ENCODE peak calls at places on chromosomes 2 and 18, in four cellular contexts. Q, G, J and I are unnamed samples.

GRCh38 chr18:5440297-5440696 is 103.5 kb downstream of the EPB41L3 start:
- DNase-seq in G (no peak), J (no peak), Q (no peak), I (no peak)

GRCh38 chr2:203934711-203935438 is 1.7 kb upstream of the ICOS start:
- DNase-seq in G (no peak), Q (no peak), J (no peak), I (no peak)

GRCh38 chr2:170113168-170113567 is 64.8 kb upstream of the MYO3B start:
- DNase-seq in G (no peak), J (no peak), Q (no peak), I (no peak)

GRCh38 chr2:216994231-216994997 is 134.6 kb upstream of the TNP1 start:
- DNase-seq in Q (no peak), G (no peak), J (no peak), I (no peak)

GRCh38 chr2:120825370-120826259 is 89.9 kb downstream of the GLI2 start:
- DNase-seq in J (no peak), G (peak), Q (no peak), I (no peak)

GRCh38 chr18:79382681-79383387 is 12.9 kb upstream of the NFATC1 start:
- DNase-seq in G (peak), Q (no peak), J (no peak), I (no peak)

GRCh38 chr2:108268001-108268400 is 20.7 kb upstream of the SULT1C2 start:
- DNase-seq in Q (no peak), J (no peak), G (no peak), I (no peak)

GRCh38 chr2:42335514-42336104 is 25.4 kb downstream of the COX7A2L start:
- DNase-seq in G (no peak), Q (no peak), J (no peak), I (no peak)

GRCh38 chr2:96618599-96619283 is 19.4 kb downstream of the KANSL3 start:
- DNase-seq in G (no peak), J (no peak), Q (no peak), I (no peak)

DNA sequence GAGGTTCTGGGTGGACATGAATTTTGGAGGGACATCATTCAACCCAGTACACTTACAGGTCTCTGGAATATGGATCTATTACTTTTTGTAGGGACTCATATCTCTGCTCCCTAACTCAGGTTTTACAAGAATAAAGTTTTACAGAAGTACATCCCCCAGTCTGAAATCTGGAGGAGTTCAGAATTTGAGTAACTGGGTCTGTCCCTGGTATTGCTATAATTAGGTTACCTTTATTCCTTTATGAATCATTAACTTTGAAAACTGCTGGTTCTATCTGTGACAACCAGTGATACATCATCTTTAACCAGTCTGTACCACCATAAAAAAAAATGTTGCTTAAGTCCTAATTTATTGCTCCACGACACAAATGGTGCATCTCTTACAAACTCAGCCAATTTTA is 59.9 kb downstream of the INSIG2 start:
- DNase-seq in Q (no peak), J (no peak), G (no peak), I (no peak)
- TF ChIP-seq TEAD4 in Q (no peak), J (no peak), G (no peak), I (no peak)

DNA sequence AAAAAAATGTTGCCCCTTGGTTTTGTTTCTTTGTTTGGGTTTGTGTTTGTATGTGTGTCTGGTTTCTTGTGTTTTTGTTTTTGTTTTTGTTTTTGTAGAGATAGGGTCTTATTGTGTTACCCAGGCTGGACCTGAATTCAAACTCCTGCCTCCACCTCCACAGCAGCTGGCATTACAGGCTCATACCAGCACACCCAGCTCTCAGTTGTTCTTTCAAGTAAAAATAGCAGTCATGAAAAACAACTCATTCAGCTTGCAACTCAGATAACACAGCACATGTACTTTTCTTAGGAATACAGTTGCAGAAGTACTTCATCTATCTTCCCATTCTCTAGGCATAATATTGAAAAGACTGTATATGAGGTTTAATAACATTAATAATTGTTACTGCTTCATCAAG is 37.0 kb downstream of the ZC3H8 start:
- DNase-seq in G (no peak), J (no peak), Q (no peak), I (no peak)
- TF ChIP-seq TEAD4 in G (no peak), J (no peak), Q (no peak), I (no peak)

GRCh38 chr2:240524963-240525718 is 32.6 kb downstream of the ANKMY1 start:
- DNase-seq in Q (no peak), J (no peak), G (no peak), I (no peak)
- TF ChIP-seq TEAD4 in Q (no peak), J (no peak), G (no peak), I (no peak)

GRCh38 chr2:32783468-32783867 is 155.6 kb downstream of the TTC27 start:
- DNase-seq in Q (no peak), J (no peak), G (no peak), I (no peak)
- TF ChIP-seq TEAD4 in Q (no peak), J (no peak), G (no peak), I (no peak)

GRCh38 chr18:57276720-57277284 is 75.6 kb upstream of the ST8SIA3 start:
- DNase-seq in Q (no peak), G (no peak), J (no peak), I (no peak)
- TF ChIP-seq TEAD4 in Q (no peak), G (no peak), J (no peak), I (no peak)

GRCh38 chr2:173051463-173051862 is 24.2 kb upstream of the MAP3K20 start:
- DNase-seq in G (no peak), Q (no peak), J (no peak), I (no peak)

GRCh38 chr2:173048530-173048900 is 27.1 kb upstream of the MAP3K20 start:
- DNase-seq in J (no peak), Q (no peak), G (no peak), I (no peak)

GRCh38 chr2:173050684-173051083 is 25.0 kb upstream of the MAP3K20 start:
- DNase-seq in J (no peak), G (no peak), Q (no peak), I (no peak)

GRCh38 chr2:173049732-173050314 is 25.8 kb upstream of the MAP3K20 start:
- DNase-seq in G (no peak), Q (no peak), J (no peak), I (no peak)

GRCh38 chr2:173048901-173049661 is 26.6 kb upstream of the MAP3K20 start:
- DNase-seq in G (no peak), J (no peak), Q (peak), I (no peak)
- TF ChIP-seq TEAD4 in G (peak), J (no peak), Q (no peak), I (no peak)

DNA sequence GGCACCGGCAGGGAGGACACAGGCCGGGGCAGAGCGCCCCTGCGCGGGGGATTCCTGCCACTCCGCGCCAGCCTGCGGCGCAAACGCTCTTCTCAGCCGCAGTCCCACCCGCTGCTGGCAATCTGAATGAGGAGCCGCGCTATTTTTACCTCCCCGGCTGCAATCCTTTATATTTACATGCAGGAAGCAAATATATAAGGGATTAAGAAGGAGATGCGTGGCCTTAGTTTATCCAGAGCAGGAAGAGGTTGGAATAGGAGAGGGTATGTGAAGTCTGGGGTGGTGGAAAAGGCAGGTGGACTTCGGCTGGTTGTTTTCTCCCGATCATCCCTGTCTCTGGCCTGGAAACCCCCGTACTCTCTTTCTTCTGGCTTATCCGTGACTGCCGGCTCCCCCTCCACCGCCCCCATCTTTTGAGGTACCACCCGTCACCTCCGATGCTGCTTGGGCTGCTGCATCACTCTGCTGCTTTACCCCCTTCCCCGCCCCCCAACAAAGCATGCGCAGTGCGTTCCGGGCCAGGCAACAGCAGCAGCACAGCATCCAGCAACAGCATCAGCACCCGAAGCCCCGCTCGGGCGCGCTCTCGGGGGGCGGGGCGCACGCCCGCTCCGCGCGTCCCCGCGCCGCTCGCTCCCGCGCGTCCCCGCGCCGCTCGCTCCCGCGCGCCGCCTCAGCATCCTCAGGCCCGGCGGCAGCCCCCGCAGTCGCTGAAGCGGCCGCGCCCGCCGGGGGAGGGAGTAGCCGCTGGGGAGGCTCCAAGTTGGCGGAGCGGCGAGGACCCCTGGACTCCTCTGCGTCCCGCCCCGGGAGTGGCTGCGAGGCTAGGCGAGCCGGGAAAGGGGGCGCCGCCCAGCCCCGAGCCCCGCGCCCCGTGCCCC is at the start of gene ADAM23:
- DNase-seq in Q (peak), J (peak), G (peak), I (peak)
- TF ChIP-seq TEAD4 in Q (no peak), J (no peak), G (no peak), I (no peak)